ENCODE peak calls at places on chromosomes 13 and 19, in seven cellular contexts. B, Q, O, N, Y, I and J are unnamed samples.
A peak's percentile ranks its signal among the peaks of the same experiment; 100 is the strongest.

GRCh38 chr13:113491418-113491883 is 940 bp upstream of the DCUN1D2 start:
- DNase-seq in I (peak; percentile 49), N (peak; percentile 60), Y (no peak), B (peak; percentile 14), Q (peak; percentile 76), O (no peak), J (peak; percentile 71)

GRCh38 chr19:39671739-39672363 is 16.1 kb downstream of the LGALS16 start:
- DNase-seq in Q (peak; percentile 88), I (no peak), B (peak; percentile 43), N (peak; percentile 53), Y (peak; percentile 41), O (no peak), J (no peak)

GRCh38 chr19:28980236-28980868 is 232.6 kb downstream of the UQCRFS1 start:
- DNase-seq in Q (peak; percentile 70), N (no peak), B (peak; percentile 68), Y (no peak), I (no peak), O (no peak), J (no peak)

GRCh38 chr13:113638806-113639205 is 19.2 kb downstream of the ATP4B start:
- DNase-seq in I (no peak), Y (no peak), O (no peak), N (no peak), B (no peak), Q (no peak), J (no peak)

GRCh38 chr19:1164684-1165531 is 9.2 kb downstream of the SBNO2 start:
- DNase-seq in N (no peak), I (peak; percentile 31), O (no peak), B (no peak), Y (no peak), Q (no peak), J (no peak)

GRCh38 chr13:109745702-109746101 is 40.7 kb downstream of the IRS2 start:
- DNase-seq in N (no peak), I (no peak), B (no peak), Q (no peak), O (no peak), Y (no peak), J (peak; percentile 41)

GRCh38 chr19:13024126-13024957 is 29.1 kb downstream of the NFIX start:
- DNase-seq in I (peak; percentile 35), O (no peak), B (peak; percentile 45), N (no peak), Q (no peak), Y (no peak), J (no peak)

GRCh38 chr19:42596391-42597071 is 1.8 kb upstream of the CEACAM8 start:
- DNase-seq in I (peak; percentile 34), N (peak; percentile 55), O (peak; percentile 53), B (no peak), Q (peak; percentile 60), Y (peak; percentile 8), J (peak; percentile 62)

GRCh38 chr19:2309734-2310362 is 1.9 kb upstream of the LINGO3 start:
- DNase-seq in B (peak; percentile 54), Q (no peak), I (no peak), O (no peak), N (peak; percentile 43), Y (no peak), J (peak; percentile 78)

GRCh38 chr13:113047587-113047986 is 58.0 kb upstream of the F7 start:
- DNase-seq in Y (no peak), N (no peak), B (no peak), I (peak; percentile 4), Q (no peak), O (peak; percentile 33), J (no peak)

GRCh38 chr13:94959616-94960015 is 247.3 kb upstream of the SOX21 start:
- DNase-seq in I (no peak), B (no peak), Q (no peak), O (no peak), N (no peak), Y (no peak), J (no peak)

GRCh38 chr13:103716689-103717088 is 650.5 kb upstream of the SLC10A2 start:
- DNase-seq in O (no peak), I (no peak), N (no peak), B (no peak), Q (no peak), Y (no peak), J (no peak)

GRCh38 chr19:23203841-23204344 is 46.3 kb downstream of the ZNF724 start:
- DNase-seq in N (peak; percentile 61), O (no peak), Q (peak; percentile 90), I (peak; percentile 46), Y (no peak), B (no peak), J (no peak)

GRCh38 chr13:111604087-111604486 is 283.6 kb downstream of the TEX29 start:
- DNase-seq in I (no peak), Q (peak; percentile 20), O (no peak), B (no peak), N (no peak), Y (no peak), J (no peak)
- TF ChIP-seq CTCF in I (no peak), Q (peak; percentile 51), O (no peak), B (no peak), N (no peak), Y (no peak), J (no peak)

GRCh38 chr19:55253842-55254624 is 4.8 kb downstream of the PPP6R1 start:
- DNase-seq in Y (no peak), I (no peak), N (no peak), Q (peak; percentile 28), B (no peak), O (no peak), J (peak; percentile 29)
- H3K4me3 ChIP-seq in Y (no peak overlapping the region), I (peak overlapping the region; percentile 52), N (no peak overlapping the region), Q (peak overlapping the region; percentile 36), B (no peak overlapping the region), O (peak overlapping the region; percentile 85), J (no peak overlapping the region)

GRCh38 chr13:21009036-21009435 is 52.4 kb downstream of the LATS2 start:
- DNase-seq in I (no peak), O (no peak), B (no peak), Q (no peak), N (no peak), Y (no peak), J (no peak)

GRCh38 chr13:21010621-21011020 is 50.8 kb downstream of the LATS2 start:
- DNase-seq in B (peak; percentile 47), N (no peak), Q (peak; percentile 49), Y (no peak), I (no peak), O (no peak), J (no peak)

GRCh38 chr13:21005193-21005592 is 56.2 kb downstream of the LATS2 start:
- DNase-seq in N (no peak), Q (no peak), Y (no peak), I (no peak), B (no peak), O (no peak), J (peak; percentile 63)

GRCh38 chr13:21008026-21008425 is 53.4 kb downstream of the LATS2 start:
- DNase-seq in O (no peak), B (no peak), Y (no peak), I (no peak), Q (no peak), N (no peak), J (no peak)

GRCh38 chr13:21006141-21007005 is 55.0 kb downstream of the LATS2 start:
- DNase-seq in N (no peak), O (no peak), Y (no peak), B (no peak), Q (no peak), I (no peak), J (no peak)
- TF ChIP-seq CTCF in N (no peak), O (no peak), Y (no peak), B (no peak), Q (no peak), I (no peak), J (no peak)

GRCh38 chr13:76474356-76474755 is 411.8 kb downstream of the KCTD12 start:
- DNase-seq in I (no peak), Y (no peak), B (no peak), N (no peak), O (no peak), Q (no peak), J (no peak)
- H3K4me3 ChIP-seq in I (no peak overlapping the region), Y (no peak overlapping the region), B (no peak overlapping the region), N (no peak overlapping the region), O (no peak overlapping the region), Q (no peak overlapping the region), J (no peak overlapping the region)